ENCODE peak calls at places on chromosome 4, in nine cellular contexts. M, Z, I, K, C, D, A, E and Y are unnamed samples. For H3K4me1, the result is how much of the 10 kb centered on the place peaks cover.

GRCh38 chr4:105060628-105061027 is 86.0 kb upstream of the TET2 start:
- DNase-seq in M (no peak), Z (no peak), I (no peak), K (no peak), C (no peak), D (no peak), A (no peak), E (no peak), Y (no peak)

GRCh38 chr4:98890698-98891097 is 38.2 kb downstream of the EIF4E start:
- DNase-seq in M (no peak), Z (no peak), I (no peak), K (no peak), C (no peak), D (no peak), A (no peak), E (no peak), Y (no peak)

GRCh38 chr4:7323872-7324650 is 110.7 kb downstream of the PSAPL1 start:
- DNase-seq in M (no peak), Z (no peak), I (peak), K (no peak), C (no peak), D (no peak), A (no peak), E (no peak), Y (no peak)

GRCh38 chr4:1154523-1155182 is 17.7 kb downstream of the SPON2 start:
- DNase-seq in M (peak), Z (peak), I (no peak), K (no peak), C (no peak), D (no peak), A (peak), E (peak), Y (peak)

GRCh38 chr4:8254076-8254475 is 15.5 kb upstream of the HTRA3 start:
- DNase-seq in M (no peak), Z (no peak), I (no peak), K (peak), C (no peak), D (no peak), A (no peak), E (no peak), Y (no peak)

GRCh38 chr4:171644430-171645057 is 168.7 kb upstream of the GALNTL6 start:
- DNase-seq in M (no peak), Z (no peak), I (no peak), K (no peak), C (no peak), D (peak), A (no peak), E (no peak), Y (no peak)

GRCh38 chr4:139704915-139705485 is 39.4 kb downstream of the MGST2 start:
- DNase-seq in M (no peak), Z (no peak), I (peak), K (no peak), C (no peak), D (peak), A (no peak), E (no peak), Y (no peak)

GRCh38 chr4:36709986-36710385 is 428.6 kb downstream of the DTHD1 start:
- DNase-seq in M (no peak), Z (no peak), I (no peak), K (no peak), C (no peak), D (peak), A (no peak), E (no peak), Y (no peak)

GRCh38 chr4:173752610-173753009 is 222.6 kb upstream of the HAND2 start:
- DNase-seq in M (no peak), Z (no peak), I (peak), K (no peak), C (no peak), D (peak), A (no peak), E (no peak), Y (peak)

GRCh38 chr4:99863804-99864203 is 30.4 kb downstream of the LAMTOR3 start:
- DNase-seq in M (no peak), Z (no peak), I (peak), K (no peak), C (no peak), D (no peak), A (no peak), E (no peak), Y (no peak)

GRCh38 chr4:22220965-22221364 is 272.4 kb upstream of the KCNIP4 start:
- DNase-seq in M (no peak), Z (no peak), I (no peak), K (no peak), C (no peak), D (no peak), A (no peak), E (no peak), Y (no peak)

GRCh38 chr4:98778206-98778605 is 119.8 kb upstream of the TSPAN5 start:
- DNase-seq in M (no peak), Z (no peak), I (no peak), K (no peak), C (no peak), D (no peak), A (no peak), E (no peak), Y (no peak)

GRCh38 chr4:163505374-163505773 is 10.9 kb downstream of the TMA16 start:
- DNase-seq in M (no peak), Z (no peak), I (no peak), K (no peak), C (no peak), D (no peak), A (no peak), E (no peak), Y (no peak)

GRCh38 chr4:6221851-6222760 is 21.8 kb upstream of the JAKMIP1 start:
- DNase-seq in M (peak), Z (no peak), I (peak), K (peak), C (peak), D (peak), A (peak), E (no peak), Y (peak)

GRCh38 chr4:40327340-40327739 is 7.8 kb upstream of the CHRNA9 start:
- DNase-seq in M (no peak), Z (no peak), I (no peak), K (no peak), C (no peak), D (no peak), A (no peak), E (no peak), Y (no peak)
- H3K4me1 ChIP-seq in M (under half), Z (under half), I (under half), K (under half), C (under half), D (under half), A (under half), E (under half), Y (under half)

GRCh38 chr4:101147283-101147682 is 200.0 kb downstream of the PPP3CA start:
- DNase-seq in M (no peak), Z (no peak), I (no peak), K (no peak), C (no peak), D (no peak), A (no peak), E (no peak), Y (no peak)
- TF ChIP-seq POLR2AphosphoS5 in M (no peak), Z (no peak), I (no peak), K (no peak), C (no peak), D (no peak), A (no peak), E (no peak), Y (no peak)

GRCh38 chr4:184814686-184815045 is 11.1 kb downstream of the ACSL1 start:
- DNase-seq in M (no peak), Z (no peak), I (no peak), K (no peak), C (no peak), D (no peak), A (no peak), E (no peak), Y (no peak)

GRCh38 chr4:184817494-184818215 is 8.1 kb downstream of the ACSL1 start:
- DNase-seq in M (no peak), Z (no peak), I (peak), K (no peak), C (no peak), D (no peak), A (no peak), E (no peak), Y (no peak)

GRCh38 chr4:184815046-184815877 is 10.5 kb downstream of the ACSL1 start:
- DNase-seq in M (peak), Z (no peak), I (peak), K (peak), C (peak), D (no peak), A (peak), E (peak), Y (peak)

GRCh38 chr4:184818216-184818564 is 7.6 kb downstream of the ACSL1 start:
- DNase-seq in M (no peak), Z (no peak), I (no peak), K (no peak), C (no peak), D (no peak), A (no peak), E (no peak), Y (no peak)

GRCh38 chr4:184816962-184817361 is 8.8 kb downstream of the ACSL1 start:
- DNase-seq in M (no peak), Z (no peak), I (no peak), K (no peak), C (no peak), D (no peak), A (no peak), E (no peak), Y (no peak)
- H3K4me1 ChIP-seq in M (half or more), Z (under half), I (under half), K (under half), C (under half), D (under half), A (under half), E (half or more), Y (under half)

GRCh38 chr4:38695844-38696243 is 31.8 kb downstream of the KLF3 start:
- DNase-seq in M (no peak), Z (peak), I (no peak), K (no peak), C (no peak), D (no peak), A (no peak), E (no peak), Y (no peak)

GRCh38 chr4:38696697-38697096 is 32.7 kb downstream of the KLF3 start:
- DNase-seq in M (no peak), Z (no peak), I (no peak), K (no peak), C (no peak), D (no peak), A (no peak), E (no peak), Y (no peak)

GRCh38 chr4:38692421-38692820 is 28.4 kb downstream of the KLF3 start:
- DNase-seq in M (no peak), Z (no peak), I (no peak), K (no peak), C (no peak), D (no peak), A (no peak), E (no peak), Y (no peak)

GRCh38 chr4:38693531-38693930 is 29.5 kb downstream of the KLF3 start:
- DNase-seq in M (no peak), Z (no peak), I (no peak), K (no peak), C (no peak), D (no peak), A (no peak), E (no peak), Y (no peak)

DNA sequence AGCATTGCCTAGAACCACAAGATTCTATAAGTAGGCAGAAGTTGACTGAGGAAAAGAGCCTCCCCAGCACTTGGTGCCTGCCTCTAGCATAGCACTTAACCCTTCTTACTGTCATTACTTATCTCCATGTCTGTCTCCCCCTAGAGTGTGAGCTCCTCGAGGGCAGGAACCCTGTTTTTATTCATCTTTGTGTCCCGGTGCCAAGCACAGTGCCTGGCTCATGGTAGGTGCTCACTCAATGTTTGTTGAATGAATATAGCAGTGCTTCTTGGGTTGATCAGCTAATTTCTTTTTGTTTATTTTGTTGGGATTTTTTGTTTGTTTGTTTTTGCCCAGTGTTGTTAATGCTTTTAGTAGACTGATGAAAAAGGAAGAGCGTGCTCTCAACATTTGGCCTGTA is 30.3 kb downstream of the KLF3 start:
- DNase-seq in M (no peak), Z (no peak), I (no peak), K (no peak), C (no peak), D (no peak), A (no peak), E (no peak), Y (no peak)
- TF ChIP-seq POLR2AphosphoS5 in M (no peak), Z (no peak), I (no peak), K (no peak), C (no peak), D (no peak), A (no peak), E (no peak), Y (no peak)

GRCh38 chr4:118921736-118922135 is 33.1 kb downstream of the SYNPO2 start:
- DNase-seq in M (no peak), Z (no peak), I (no peak), K (no peak), C (no peak), D (no peak), A (no peak), E (no peak), Y (no peak)

GRCh38 chr4:118927976-118928375 is 39.3 kb downstream of the SYNPO2 start:
- DNase-seq in M (peak), Z (no peak), I (no peak), K (no peak), C (no peak), D (no peak), A (peak), E (no peak), Y (peak)

GRCh38 chr4:118918388-118918787 is 29.7 kb downstream of the SYNPO2 start:
- DNase-seq in M (no peak), Z (no peak), I (no peak), K (no peak), C (no peak), D (no peak), A (no peak), E (no peak), Y (no peak)

GRCh38 chr4:118920247-118920646 is 31.6 kb downstream of the SYNPO2 start:
- DNase-seq in M (no peak), Z (no peak), I (no peak), K (no peak), C (no peak), D (no peak), A (peak), E (no peak), Y (no peak)

DNA sequence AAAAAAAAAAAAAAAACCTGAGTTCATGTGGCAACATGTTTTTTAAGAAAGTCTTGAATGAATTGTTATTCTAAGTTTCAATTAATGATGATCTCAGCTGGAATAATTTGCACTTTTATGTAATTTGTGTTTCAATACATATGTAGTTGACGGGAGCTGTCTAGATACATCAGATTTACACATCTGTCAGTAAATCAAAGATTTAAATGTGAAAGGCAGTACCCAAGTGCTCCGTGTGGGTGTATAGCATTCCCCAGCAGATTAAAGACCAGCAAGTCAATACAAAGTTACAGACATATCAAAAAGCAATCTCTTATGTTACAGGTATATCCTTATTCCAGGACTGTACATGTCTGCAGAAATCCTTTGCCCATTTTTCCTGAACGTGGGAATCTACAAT is 35.2 kb downstream of the SYNPO2 start:
- DNase-seq in M (no peak), Z (no peak), I (no peak), K (no peak), C (no peak), D (no peak), A (no peak), E (no peak), Y (no peak)
- H3K4me1 ChIP-seq in M (under half), Z (half or more), I (under half), K (under half), C (under half), D (under half), A (half or more), E (under half), Y (under half)

DNA sequence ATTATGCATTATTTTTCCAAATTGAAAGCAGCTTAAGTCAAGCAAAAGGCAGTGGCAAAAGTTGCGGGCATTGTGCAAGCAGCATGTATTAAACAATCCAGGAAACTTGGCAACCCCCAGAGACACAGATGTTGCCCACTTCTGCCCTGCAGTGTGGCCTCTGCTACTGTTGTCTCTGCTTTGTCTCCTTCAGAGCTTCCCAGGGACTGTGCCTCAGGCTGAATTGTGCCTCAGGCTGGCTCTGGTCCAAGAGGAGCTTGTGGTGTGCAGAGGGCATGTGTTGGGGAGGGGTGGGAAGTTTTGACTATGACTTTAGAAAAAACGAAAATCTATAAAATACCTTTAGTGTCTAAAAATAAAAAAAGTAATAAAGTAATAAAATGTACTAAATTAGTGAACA is 201.4 kb downstream of the CCSER1 start:
- DNase-seq in M (no peak), Z (no peak), I (no peak), K (no peak), C (peak), D (peak), A (no peak), E (no peak), Y (peak)
- TF ChIP-seq POLR2AphosphoS5 in M (no peak), Z (no peak), I (no peak), K (no peak), C (no peak), D (no peak), A (no peak), E (no peak), Y (no peak)

GRCh38 chr4:80577991-80578390 is 242.5 kb downstream of the CFAP299 start:
- DNase-seq in M (no peak), Z (no peak), I (no peak), K (no peak), C (no peak), D (no peak), A (no peak), E (no peak), Y (no peak)
- H3K4me1 ChIP-seq in M (under half), Z (under half), I (under half), K (under half), C (under half), D (under half), A (under half), E (under half), Y (under half)